ENCODE peak calls at places on chromosome 2, in six cellular contexts. One of them, this sample, is unnamed.

GRCh38 chr2:69535739-69536374 is 98.6 kb upstream of the NFU1 start:
- DNase-seq in brain microvascular endothelial cell: no peak
- DNase-seq in HCT116: no peak
- DNase-seq in mesenchymal stem cell: no peak
- DNase-seq in colonic mucosa: no peak
- DNase-seq in dorsolateral prefrontal cortex: no peak
- DNase-seq in this sample: no peak

GRCh38 chr2:77962943-77963342 is 440.8 kb upstream of the LRRTM4 start:
- DNase-seq in brain microvascular endothelial cell: no peak
- DNase-seq in HCT116: no peak
- DNase-seq in mesenchymal stem cell: no peak
- DNase-seq in colonic mucosa: no peak
- DNase-seq in dorsolateral prefrontal cortex: no peak
- DNase-seq in this sample: no peak

GRCh38 chr2:117126656-117127055 is 687.8 kb upstream of the DDX18 start:
- DNase-seq in brain microvascular endothelial cell: no peak
- DNase-seq in HCT116: no peak
- DNase-seq in mesenchymal stem cell: no peak
- DNase-seq in colonic mucosa: no peak
- DNase-seq in dorsolateral prefrontal cortex: no peak
- DNase-seq in this sample: no peak

GRCh38 chr2:212147921-212148513 is 390.6 kb downstream of the ERBB4 start:
- DNase-seq in brain microvascular endothelial cell: no peak
- DNase-seq in HCT116: no peak
- DNase-seq in mesenchymal stem cell: peak
- DNase-seq in colonic mucosa: no peak
- DNase-seq in dorsolateral prefrontal cortex: no peak
- DNase-seq in this sample: no peak

GRCh38 chr2:171529914-171530313 is 7.6 kb downstream of the CYBRD1 start:
- DNase-seq in brain microvascular endothelial cell: no peak
- DNase-seq in HCT116: no peak
- DNase-seq in mesenchymal stem cell: no peak
- DNase-seq in colonic mucosa: no peak
- DNase-seq in dorsolateral prefrontal cortex: no peak
- DNase-seq in this sample: no peak

GRCh38 chr2:162661618-162662017 is 176.9 kb downstream of the KCNH7 start:
- DNase-seq in brain microvascular endothelial cell: no peak
- DNase-seq in HCT116: no peak
- DNase-seq in mesenchymal stem cell: no peak
- DNase-seq in colonic mucosa: no peak
- DNase-seq in dorsolateral prefrontal cortex: no peak
- DNase-seq in this sample: no peak

GRCh38 chr2:44389895-44390294 is 28.1 kb downstream of the CAMKMT start:
- DNase-seq in brain microvascular endothelial cell: no peak
- DNase-seq in HCT116: no peak
- DNase-seq in mesenchymal stem cell: peak
- DNase-seq in colonic mucosa: no peak
- DNase-seq in dorsolateral prefrontal cortex: no peak
- DNase-seq in this sample: no peak

GRCh38 chr2:58650781-58651180 is 409.7 kb upstream of the FANCL start:
- DNase-seq in brain microvascular endothelial cell: no peak
- DNase-seq in HCT116: no peak
- DNase-seq in mesenchymal stem cell: no peak
- DNase-seq in colonic mucosa: no peak
- DNase-seq in dorsolateral prefrontal cortex: no peak
- DNase-seq in this sample: no peak

GRCh38 chr2:60383421-60384117 is 169.9 kb downstream of the BCL11A start:
- DNase-seq in brain microvascular endothelial cell: no peak
- DNase-seq in HCT116: no peak
- DNase-seq in mesenchymal stem cell: no peak
- DNase-seq in colonic mucosa: no peak
- DNase-seq in dorsolateral prefrontal cortex: no peak
- DNase-seq in this sample: no peak

GRCh38 chr2:239326831-239327535 is 73.8 kb downstream of the HDAC4 start:
- DNase-seq in brain microvascular endothelial cell: no peak
- DNase-seq in HCT116: no peak
- DNase-seq in mesenchymal stem cell: peak
- DNase-seq in colonic mucosa: peak
- DNase-seq in dorsolateral prefrontal cortex: peak
- DNase-seq in this sample: no peak

GRCh38 chr2:28649481-28650260 is 102.0 kb upstream of the PPP1CB start:
- DNase-seq in brain microvascular endothelial cell: no peak
- DNase-seq in HCT116: peak
- DNase-seq in mesenchymal stem cell: peak
- DNase-seq in colonic mucosa: no peak
- DNase-seq in dorsolateral prefrontal cortex: no peak
- DNase-seq in this sample: no peak

GRCh38 chr2:64857581-64858471 is 131.4 kb upstream of the SLC1A4 start:
- DNase-seq in brain microvascular endothelial cell: peak
- DNase-seq in HCT116: no peak
- DNase-seq in mesenchymal stem cell: peak
- DNase-seq in colonic mucosa: peak
- DNase-seq in dorsolateral prefrontal cortex: peak
- DNase-seq in this sample: no peak

GRCh38 chr2:112482309-112483046 is 522 bp downstream of the TTL start:
- DNase-seq in brain microvascular endothelial cell: peak
- DNase-seq in HCT116: no peak
- DNase-seq in mesenchymal stem cell: peak
- DNase-seq in colonic mucosa: peak
- DNase-seq in dorsolateral prefrontal cortex: no peak
- DNase-seq in this sample: no peak

GRCh38 chr2:98552499-98553179 is 55.7 kb downstream of the COA5 start:
- DNase-seq in brain microvascular endothelial cell: peak
- DNase-seq in HCT116: no peak
- DNase-seq in mesenchymal stem cell: peak
- DNase-seq in colonic mucosa: no peak
- DNase-seq in dorsolateral prefrontal cortex: no peak
- DNase-seq in this sample: no peak

DNA sequence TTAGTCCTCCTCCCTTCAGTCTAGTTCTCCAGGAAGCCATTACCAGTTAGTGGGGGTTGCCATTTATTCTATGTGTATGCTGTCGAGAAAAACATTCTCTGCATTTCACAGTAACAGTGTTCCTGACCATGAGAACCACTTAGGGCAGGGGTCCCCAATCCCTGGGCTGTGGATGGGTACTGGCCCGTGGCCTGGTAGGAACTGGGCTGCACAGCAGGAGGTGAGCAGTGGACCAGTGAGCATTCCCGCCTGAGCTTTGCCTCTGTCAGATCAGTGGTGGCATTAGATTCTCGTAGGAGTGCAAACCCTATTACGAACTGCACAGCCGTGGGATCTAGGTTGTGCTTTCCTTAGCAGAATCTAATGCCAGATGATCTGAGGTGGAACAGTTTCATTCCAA is 15.8 kb downstream of the ITGA4 start:
- DNase-seq in brain microvascular endothelial cell: no peak
- DNase-seq in HCT116: no peak
- DNase-seq in mesenchymal stem cell: no peak
- DNase-seq in colonic mucosa: no peak
- DNase-seq in dorsolateral prefrontal cortex: no peak
- DNase-seq in this sample: no peak
- H3K27ac ChIP-seq in brain microvascular endothelial cell: no peak
- H3K27ac ChIP-seq in HCT116: no peak
- H3K27ac ChIP-seq in mesenchymal stem cell: no peak
- H3K27ac ChIP-seq in colonic mucosa: no peak
- H3K27ac ChIP-seq in dorsolateral prefrontal cortex: no peak
- H3K27ac ChIP-seq in this sample: no peak

GRCh38 chr2:128303911-128304310 is 14.8 kb downstream of the HS6ST1 start:
- DNase-seq in brain microvascular endothelial cell: no peak
- DNase-seq in HCT116: no peak
- DNase-seq in mesenchymal stem cell: no peak
- DNase-seq in colonic mucosa: no peak
- DNase-seq in dorsolateral prefrontal cortex: no peak
- DNase-seq in this sample: no peak
- H3K27ac ChIP-seq in brain microvascular endothelial cell: no peak
- H3K27ac ChIP-seq in HCT116: no peak
- H3K27ac ChIP-seq in mesenchymal stem cell: no peak
- H3K27ac ChIP-seq in colonic mucosa: no peak
- H3K27ac ChIP-seq in dorsolateral prefrontal cortex: peak
- H3K27ac ChIP-seq in this sample: no peak

GRCh38 chr2:132979339-132980093 is 309.5 kb upstream of the LYPD1 start:
- DNase-seq in brain microvascular endothelial cell: no peak
- DNase-seq in HCT116: no peak
- DNase-seq in mesenchymal stem cell: no peak
- DNase-seq in colonic mucosa: no peak
- DNase-seq in dorsolateral prefrontal cortex: no peak
- DNase-seq in this sample: no peak
- H3K27ac ChIP-seq in brain microvascular endothelial cell: no peak
- H3K27ac ChIP-seq in HCT116: no peak
- H3K27ac ChIP-seq in mesenchymal stem cell: no peak
- H3K27ac ChIP-seq in colonic mucosa: no peak
- H3K27ac ChIP-seq in dorsolateral prefrontal cortex: no peak
- H3K27ac ChIP-seq in this sample: no peak

GRCh38 chr2:217955881-217956493 is 46.8 kb downstream of the TNS1 start:
- DNase-seq in brain microvascular endothelial cell: no peak
- DNase-seq in HCT116: no peak
- DNase-seq in mesenchymal stem cell: no peak
- DNase-seq in colonic mucosa: no peak
- DNase-seq in dorsolateral prefrontal cortex: no peak
- DNase-seq in this sample: no peak
- H3K27ac ChIP-seq in brain microvascular endothelial cell: no peak
- H3K27ac ChIP-seq in HCT116: no peak
- H3K27ac ChIP-seq in mesenchymal stem cell: no peak
- H3K27ac ChIP-seq in colonic mucosa: no peak
- H3K27ac ChIP-seq in dorsolateral prefrontal cortex: peak
- H3K27ac ChIP-seq in this sample: no peak

DNA sequence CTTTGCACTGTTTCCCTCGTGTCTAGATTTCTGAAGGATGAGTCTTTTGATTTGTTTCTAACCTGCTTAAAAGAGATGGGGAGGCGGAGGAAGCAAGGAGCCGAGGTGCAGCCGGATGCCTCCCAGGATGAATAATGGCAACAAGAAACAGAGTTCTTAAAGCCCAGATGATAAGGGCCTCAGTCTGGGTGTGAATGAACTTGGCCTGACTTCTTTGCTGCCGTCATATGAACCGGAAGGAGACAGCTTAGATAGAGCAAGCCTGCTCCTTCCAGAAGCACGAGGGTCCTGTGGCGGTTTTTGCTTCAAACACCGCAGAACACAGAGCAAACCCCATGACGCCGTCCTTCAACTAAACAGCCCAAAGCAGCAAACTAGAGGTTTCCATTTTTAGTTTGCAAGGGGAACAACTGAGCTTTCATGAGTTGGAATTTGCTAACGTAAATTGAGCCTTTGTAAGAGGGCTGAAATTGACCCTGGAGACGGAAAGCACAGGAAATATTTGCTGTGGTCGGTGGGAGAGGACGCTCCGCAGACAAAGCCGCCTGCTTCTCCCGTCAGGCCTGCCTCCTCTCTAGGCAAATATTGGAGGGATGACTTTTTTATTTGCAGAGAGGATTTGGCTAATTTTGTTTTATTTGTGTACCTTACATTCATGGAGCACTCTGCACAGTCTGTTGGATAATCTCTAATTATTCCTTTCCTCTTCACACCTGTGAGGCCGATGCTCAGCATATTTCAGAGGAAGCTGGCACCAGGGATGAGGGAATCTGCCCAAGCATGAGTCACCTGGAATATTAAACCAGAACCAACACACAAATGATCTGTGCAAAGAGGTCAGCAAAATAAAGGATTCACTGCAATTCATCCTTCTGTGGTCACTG is 134.0 kb upstream of the NCK2 start:
- DNase-seq in brain microvascular endothelial cell: peak
- DNase-seq in HCT116: no peak
- DNase-seq in mesenchymal stem cell: no peak
- DNase-seq in colonic mucosa: no peak
- DNase-seq in dorsolateral prefrontal cortex: no peak
- DNase-seq in this sample: no peak
- H3K27ac ChIP-seq in brain microvascular endothelial cell: no peak
- H3K27ac ChIP-seq in HCT116: no peak
- H3K27ac ChIP-seq in mesenchymal stem cell: no peak
- H3K27ac ChIP-seq in colonic mucosa: no peak
- H3K27ac ChIP-seq in dorsolateral prefrontal cortex: peak
- H3K27ac ChIP-seq in this sample: no peak

DNA sequence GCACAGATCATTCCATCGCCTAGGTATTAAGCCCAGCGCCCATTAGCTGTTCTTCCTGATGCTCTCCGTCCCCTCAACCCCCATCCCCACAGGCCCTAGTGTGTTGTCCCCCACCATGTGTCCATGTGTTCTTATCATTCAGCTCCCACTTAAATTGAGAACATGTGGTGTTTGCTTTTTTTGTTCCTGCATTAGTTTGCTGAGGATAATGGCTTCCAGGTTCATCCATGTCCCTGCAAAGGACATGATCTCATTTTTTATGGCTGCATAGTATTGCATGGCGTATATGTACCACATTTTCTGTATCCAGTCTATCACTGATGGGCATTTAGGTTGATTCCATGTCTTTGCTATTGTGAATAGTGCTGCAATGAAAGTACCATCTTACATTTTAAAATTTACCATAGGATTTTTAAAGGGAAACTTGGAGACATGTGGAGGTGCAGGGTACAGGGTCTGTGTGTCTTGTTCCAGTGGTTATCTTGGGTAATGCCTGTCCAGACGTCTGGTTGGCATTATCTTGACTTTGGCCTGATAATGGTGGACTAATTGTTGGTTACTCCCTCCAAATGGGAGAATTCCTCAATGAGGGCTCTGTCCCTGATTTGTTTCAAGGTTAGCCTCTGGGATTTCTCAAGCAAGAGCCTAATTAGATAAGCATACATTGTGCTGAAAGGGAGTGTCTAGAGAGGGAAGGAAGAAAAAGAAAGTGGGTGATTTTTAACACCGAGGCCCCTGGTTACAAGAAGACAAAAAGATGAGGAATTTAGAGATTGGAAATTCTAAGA is 21.6 kb downstream of the KLHL23 start:
- DNase-seq in brain microvascular endothelial cell: no peak
- DNase-seq in HCT116: no peak
- DNase-seq in mesenchymal stem cell: no peak
- DNase-seq in colonic mucosa: no peak
- DNase-seq in dorsolateral prefrontal cortex: no peak
- DNase-seq in this sample: no peak
- H3K27ac ChIP-seq in brain microvascular endothelial cell: no peak
- H3K27ac ChIP-seq in HCT116: no peak
- H3K27ac ChIP-seq in mesenchymal stem cell: no peak
- H3K27ac ChIP-seq in colonic mucosa: no peak
- H3K27ac ChIP-seq in dorsolateral prefrontal cortex: no peak
- H3K27ac ChIP-seq in this sample: no peak

GRCh38 chr2:230326453-230327417 is at the start of gene SP140L:
- DNase-seq in brain microvascular endothelial cell: peak
- DNase-seq in HCT116: peak
- DNase-seq in mesenchymal stem cell: peak
- DNase-seq in colonic mucosa: peak
- DNase-seq in dorsolateral prefrontal cortex: no peak
- DNase-seq in this sample: peak

GRCh38 chr2:230330206-230330605 is 3.2 kb downstream of the SP140L start:
- DNase-seq in brain microvascular endothelial cell: no peak
- DNase-seq in HCT116: no peak
- DNase-seq in mesenchymal stem cell: no peak
- DNase-seq in colonic mucosa: no peak
- DNase-seq in dorsolateral prefrontal cortex: no peak
- DNase-seq in this sample: no peak

GRCh38 chr2:230328155-230328458 is 1.1 kb downstream of the SP140L start:
- DNase-seq in brain microvascular endothelial cell: no peak
- DNase-seq in HCT116: no peak
- DNase-seq in mesenchymal stem cell: no peak
- DNase-seq in colonic mucosa: no peak
- DNase-seq in dorsolateral prefrontal cortex: no peak
- DNase-seq in this sample: no peak

GRCh38 chr2:230325316-230326243 is 1.4 kb upstream of the SP140L start:
- DNase-seq in brain microvascular endothelial cell: no peak
- DNase-seq in HCT116: no peak
- DNase-seq in mesenchymal stem cell: no peak
- DNase-seq in colonic mucosa: no peak
- DNase-seq in dorsolateral prefrontal cortex: no peak
- DNase-seq in this sample: no peak

GRCh38 chr2:230327418-230328154 is 593 bp downstream of the SP140L start:
- DNase-seq in brain microvascular endothelial cell: no peak
- DNase-seq in HCT116: no peak
- DNase-seq in mesenchymal stem cell: no peak
- DNase-seq in colonic mucosa: peak
- DNase-seq in dorsolateral prefrontal cortex: no peak
- DNase-seq in this sample: peak
- H3K27ac ChIP-seq in brain microvascular endothelial cell: peak
- H3K27ac ChIP-seq in HCT116: peak
- H3K27ac ChIP-seq in mesenchymal stem cell: peak
- H3K27ac ChIP-seq in colonic mucosa: peak
- H3K27ac ChIP-seq in dorsolateral prefrontal cortex: peak
- H3K27ac ChIP-seq in this sample: peak

This sample was measured in epithelial cell of prostate.